ENCODE peak calls at places on chromosomes 11 and 22, in nine cellular contexts. One of them, this sample, is unnamed.

GRCh38 chr22:23685205-23685784 is 5.5 kb upstream of the RGL4 start:
- DNase-seq in mucosa of descending colon: no peak
- DNase-seq in neural crest cell: no peak
- DNase-seq in activated CD8-positive, alpha-beta T cell treated with anti-CD3 and anti-CD28 coated beads for 36 hours: no peak
- DNase-seq in cardiac muscle cell: peak; percentile 14
- DNase-seq in cardiac fibroblast: peak; percentile 15
- DNase-seq in Ammon's horn: no peak
- DNase-seq in AG10803: peak; percentile 5
- DNase-seq in ELF-1: no peak
- DNase-seq in this sample: peak; percentile 65

GRCh38 chr22:27715078-27715477 is 86.5 kb downstream of the MN1 start:
- DNase-seq in Ammon's horn: peak; percentile 93
- DNase-seq in mucosa of descending colon: no peak
- DNase-seq in AG10803: no peak
- DNase-seq in neural crest cell: no peak
- DNase-seq in activated CD8-positive, alpha-beta T cell treated with anti-CD3 and anti-CD28 coated beads for 36 hours: no peak
- DNase-seq in ELF-1: no peak
- DNase-seq in cardiac fibroblast: no peak
- DNase-seq in cardiac muscle cell: no peak
- DNase-seq in this sample: no peak

GRCh38 chr11:134504146-134504905 is 92.3 kb upstream of the B3GAT1 start:
- DNase-seq in neural crest cell: no peak
- DNase-seq in cardiac muscle cell: no peak
- DNase-seq in AG10803: no peak
- DNase-seq in ELF-1: no peak
- DNase-seq in activated CD8-positive, alpha-beta T cell treated with anti-CD3 and anti-CD28 coated beads for 36 hours: no peak
- DNase-seq in Ammon's horn: no peak
- DNase-seq in cardiac fibroblast: no peak
- DNase-seq in mucosa of descending colon: no peak
- DNase-seq in this sample: no peak

GRCh38 chr11:65435330-65435931 is 12.8 kb downstream of the NEAT1 start:
- DNase-seq in cardiac fibroblast: peak; percentile 68
- DNase-seq in cardiac muscle cell: no peak
- DNase-seq in AG10803: peak; percentile 27
- DNase-seq in Ammon's horn: no peak
- DNase-seq in ELF-1: no peak
- DNase-seq in neural crest cell: no peak
- DNase-seq in activated CD8-positive, alpha-beta T cell treated with anti-CD3 and anti-CD28 coated beads for 36 hours: no peak
- DNase-seq in mucosa of descending colon: no peak
- DNase-seq in this sample: peak; percentile 3

GRCh38 chr11:2816941-2817421 is 68.6 kb downstream of the CDKN1C start:
- DNase-seq in ELF-1: no peak
- DNase-seq in Ammon's horn: no peak
- DNase-seq in activated CD8-positive, alpha-beta T cell treated with anti-CD3 and anti-CD28 coated beads for 36 hours: no peak
- DNase-seq in mucosa of descending colon: no peak
- DNase-seq in AG10803: peak; percentile 88
- DNase-seq in cardiac muscle cell: peak; percentile 88
- DNase-seq in neural crest cell: no peak
- DNase-seq in cardiac fibroblast: peak; percentile 76
- DNase-seq in this sample: peak; percentile 9

GRCh38 chr11:66003291-66003690 is 988 bp downstream of the BANF1 start:
- DNase-seq in Ammon's horn: no peak
- DNase-seq in neural crest cell: no peak
- DNase-seq in cardiac muscle cell: no peak
- DNase-seq in cardiac fibroblast: no peak
- DNase-seq in mucosa of descending colon: no peak
- DNase-seq in ELF-1: no peak
- DNase-seq in activated CD8-positive, alpha-beta T cell treated with anti-CD3 and anti-CD28 coated beads for 36 hours: no peak
- DNase-seq in AG10803: no peak
- DNase-seq in this sample: no peak

GRCh38 chr22:45885941-45886395 is 91.0 kb downstream of the WNT7B start:
- DNase-seq in cardiac fibroblast: no peak
- DNase-seq in activated CD8-positive, alpha-beta T cell treated with anti-CD3 and anti-CD28 coated beads for 36 hours: no peak
- DNase-seq in mucosa of descending colon: no peak
- DNase-seq in Ammon's horn: peak; percentile 51
- DNase-seq in cardiac muscle cell: no peak
- DNase-seq in neural crest cell: peak; percentile 51
- DNase-seq in ELF-1: peak; percentile 79
- DNase-seq in AG10803: no peak
- DNase-seq in this sample: no peak

GRCh38 chr22:39664485-39665200 is 94.1 kb downstream of the CACNA1I start:
- DNase-seq in Ammon's horn: no peak
- DNase-seq in mucosa of descending colon: peak; percentile 24
- DNase-seq in cardiac fibroblast: no peak
- DNase-seq in activated CD8-positive, alpha-beta T cell treated with anti-CD3 and anti-CD28 coated beads for 36 hours: peak; percentile 46
- DNase-seq in cardiac muscle cell: no peak
- DNase-seq in ELF-1: peak; percentile 76
- DNase-seq in neural crest cell: peak; percentile 18
- DNase-seq in AG10803: no peak
- DNase-seq in this sample: no peak

GRCh38 chr22:48235744-48236143 is 1473.3 kb downstream of the TBC1D22A start:
- DNase-seq in activated CD8-positive, alpha-beta T cell treated with anti-CD3 and anti-CD28 coated beads for 36 hours: no peak
- DNase-seq in cardiac fibroblast: no peak
- DNase-seq in Ammon's horn: no peak
- DNase-seq in cardiac muscle cell: no peak
- DNase-seq in mucosa of descending colon: no peak
- DNase-seq in AG10803: no peak
- DNase-seq in ELF-1: no peak
- DNase-seq in neural crest cell: no peak
- DNase-seq in this sample: no peak

GRCh38 chr22:22913989-22914388 is 26.4 kb downstream of the IGLL5 start:
- DNase-seq in cardiac muscle cell: no peak
- DNase-seq in neural crest cell: no peak
- DNase-seq in AG10803: no peak
- DNase-seq in mucosa of descending colon: no peak
- DNase-seq in ELF-1: no peak
- DNase-seq in activated CD8-positive, alpha-beta T cell treated with anti-CD3 and anti-CD28 coated beads for 36 hours: no peak
- DNase-seq in Ammon's horn: no peak
- DNase-seq in cardiac fibroblast: no peak
- DNase-seq in this sample: no peak

GRCh38 chr11:287821-288327 is 1.1 kb upstream of the PGGHG start:
- DNase-seq in ELF-1: no peak
- DNase-seq in neural crest cell: no peak
- DNase-seq in mucosa of descending colon: no peak
- DNase-seq in AG10803: no peak
- DNase-seq in cardiac muscle cell: no peak
- DNase-seq in cardiac fibroblast: no peak
- DNase-seq in activated CD8-positive, alpha-beta T cell treated with anti-CD3 and anti-CD28 coated beads for 36 hours: no peak
- DNase-seq in Ammon's horn: no peak
- DNase-seq in this sample: no peak

This sample was measured in ELR.